ENCODE peak calls at places on chromosomes 5 and 9, in seven cellular contexts. One of them, this sample, is unnamed.

GRCh38 chr5:6328173-6328572 is 50.2 kb downstream of the MED10 start:
- DNase-seq in psoas muscle: no peak
- DNase-seq in DND-41: peak; percentile 62
- DNase-seq in tibial artery: no peak
- DNase-seq in GM23248: peak; percentile 31
- DNase-seq in GM23338: peak; percentile 91
- DNase-seq in effector memory CD4-positive, alpha-beta T cell: no peak
- DNase-seq in this sample: peak; percentile 24

GRCh38 chr5:157908459-157908858 is 49.5 kb upstream of the CLINT1 start:
- DNase-seq in psoas muscle: no peak
- DNase-seq in DND-41: no peak
- DNase-seq in tibial artery: no peak
- DNase-seq in GM23248: no peak
- DNase-seq in GM23338: no peak
- DNase-seq in effector memory CD4-positive, alpha-beta T cell: no peak
- DNase-seq in this sample: no peak

GRCh38 chr5:126597156-126597555 is 2.1 kb upstream of the ALDH7A1 start:
- DNase-seq in psoas muscle: no peak
- DNase-seq in DND-41: no peak
- DNase-seq in tibial artery: no peak
- DNase-seq in GM23248: peak; percentile 85
- DNase-seq in GM23338: no peak
- DNase-seq in effector memory CD4-positive, alpha-beta T cell: no peak
- DNase-seq in this sample: no peak

GRCh38 chr5:172133359-172134029 is 54.5 kb downstream of the STK10 start:
- DNase-seq in psoas muscle: peak; percentile 39
- DNase-seq in DND-41: no peak
- DNase-seq in tibial artery: peak; percentile 74
- DNase-seq in GM23248: peak; percentile 99
- DNase-seq in GM23338: no peak
- DNase-seq in effector memory CD4-positive, alpha-beta T cell: no peak
- DNase-seq in this sample: no peak

GRCh38 chr9:81687521-81688261 is 1.7 kb downstream of the TLE1 start:
- DNase-seq in psoas muscle: peak; percentile 55
- DNase-seq in DND-41: no peak
- DNase-seq in tibial artery: peak; percentile 80
- DNase-seq in GM23248: peak; percentile 48
- DNase-seq in GM23338: peak; percentile 86
- DNase-seq in effector memory CD4-positive, alpha-beta T cell: no peak
- DNase-seq in this sample: peak; percentile 84

GRCh38 chr9:100473271-100474081 is 527 bp downstream of the TMEFF1 start:
- DNase-seq in psoas muscle: peak; percentile 21
- DNase-seq in DND-41: no peak
- DNase-seq in tibial artery: no peak
- DNase-seq in GM23248: peak; percentile 76
- DNase-seq in GM23338: peak; percentile 57
- DNase-seq in effector memory CD4-positive, alpha-beta T cell: no peak
- DNase-seq in this sample: no peak

GRCh38 chr9:17837931-17838330 is 259.1 kb downstream of the SH3GL2 start:
- DNase-seq in psoas muscle: no peak
- DNase-seq in DND-41: no peak
- DNase-seq in tibial artery: no peak
- DNase-seq in GM23248: no peak
- DNase-seq in GM23338: peak; percentile 40
- DNase-seq in effector memory CD4-positive, alpha-beta T cell: no peak
- DNase-seq in this sample: no peak

GRCh38 chr5:86909896-86910295 is 292.2 kb downstream of the COX7C start:
- DNase-seq in psoas muscle: no peak
- DNase-seq in DND-41: no peak
- DNase-seq in tibial artery: no peak
- DNase-seq in GM23248: peak; percentile 91
- DNase-seq in GM23338: no peak
- DNase-seq in effector memory CD4-positive, alpha-beta T cell: no peak
- DNase-seq in this sample: no peak

GRCh38 chr5:31161772-31162171 is 31.7 kb upstream of the CDH6 start:
- DNase-seq in psoas muscle: no peak
- DNase-seq in DND-41: no peak
- DNase-seq in tibial artery: no peak
- DNase-seq in GM23248: peak; percentile 0
- DNase-seq in GM23338: peak; percentile 52
- DNase-seq in effector memory CD4-positive, alpha-beta T cell: no peak
- DNase-seq in this sample: no peak

GRCh38 chr9:98142182-98142924 is 23.3 kb upstream of the TRIM14 start:
- DNase-seq in psoas muscle: no peak
- DNase-seq in DND-41: no peak
- DNase-seq in tibial artery: no peak
- DNase-seq in GM23248: no peak
- DNase-seq in GM23338: no peak
- DNase-seq in effector memory CD4-positive, alpha-beta T cell: no peak
- DNase-seq in this sample: no peak

GRCh38 chr9:14315754-14316573 is 2.0 kb upstream of the NFIB start:
- DNase-seq in psoas muscle: peak; percentile 30
- DNase-seq in DND-41: no peak
- DNase-seq in tibial artery: peak; percentile 73
- DNase-seq in GM23248: peak; percentile 44
- DNase-seq in GM23338: peak; percentile 69
- DNase-seq in effector memory CD4-positive, alpha-beta T cell: no peak
- DNase-seq in this sample: peak; percentile 85

GRCh38 chr9:109299901-109300300 is 21.0 kb downstream of the EPB41L4B start:
- DNase-seq in psoas muscle: no peak
- DNase-seq in DND-41: no peak
- DNase-seq in tibial artery: no peak
- DNase-seq in GM23248: no peak
- DNase-seq in GM23338: no peak
- DNase-seq in effector memory CD4-positive, alpha-beta T cell: no peak
- DNase-seq in this sample: no peak

GRCh38 chr5:34923694-34924461 is 5.5 kb upstream of the DNAJC21 start:
- DNase-seq in psoas muscle: no peak
- DNase-seq in DND-41: no peak
- DNase-seq in tibial artery: no peak
- DNase-seq in GM23248: peak; percentile 91
- DNase-seq in GM23338: no peak
- DNase-seq in effector memory CD4-positive, alpha-beta T cell: no peak
- DNase-seq in this sample: no peak

GRCh38 chr9:100011062-100011681 is 87.6 kb downstream of the ERP44 start:
- DNase-seq in psoas muscle: no peak
- DNase-seq in DND-41: peak; percentile 24
- DNase-seq in tibial artery: no peak
- DNase-seq in GM23248: peak; percentile 60
- DNase-seq in GM23338: peak; percentile 79
- DNase-seq in effector memory CD4-positive, alpha-beta T cell: peak; percentile 9
- DNase-seq in this sample: no peak

GRCh38 chr9:69582544-69583297 is 89.5 kb downstream of the APBA1 start:
- DNase-seq in psoas muscle: peak; percentile 30
- DNase-seq in DND-41: no peak
- DNase-seq in tibial artery: no peak
- DNase-seq in GM23248: no peak
- DNase-seq in GM23338: peak; percentile 42
- DNase-seq in effector memory CD4-positive, alpha-beta T cell: no peak
- DNase-seq in this sample: no peak

GRCh38 chr5:72501475-72501874 is 5.7 kb downstream of the ZNF366 start:
- DNase-seq in psoas muscle: no peak
- DNase-seq in DND-41: no peak
- DNase-seq in tibial artery: no peak
- DNase-seq in GM23248: no peak
- DNase-seq in GM23338: peak; percentile 72
- DNase-seq in effector memory CD4-positive, alpha-beta T cell: no peak
- DNase-seq in this sample: no peak

GRCh38 chr5:38548064-38548759 is 8.2 kb downstream of the LIFR start:
- DNase-seq in psoas muscle: no peak
- DNase-seq in DND-41: no peak
- DNase-seq in tibial artery: no peak
- DNase-seq in GM23248: peak; percentile 15
- DNase-seq in GM23338: no peak
- DNase-seq in effector memory CD4-positive, alpha-beta T cell: no peak
- DNase-seq in this sample: no peak

GRCh38 chr5:159469496-159470370 is 139.4 kb upstream of the IL12B start:
- DNase-seq in psoas muscle: no peak
- DNase-seq in DND-41: peak; percentile 35
- DNase-seq in tibial artery: no peak
- DNase-seq in GM23248: peak; percentile 49
- DNase-seq in GM23338: no peak
- DNase-seq in effector memory CD4-positive, alpha-beta T cell: peak; percentile 6
- DNase-seq in this sample: no peak

GRCh38 chr5:126477681-126478117 is 54.5 kb downstream of the GRAMD2B start:
- DNase-seq in psoas muscle: no peak
- DNase-seq in DND-41: no peak
- DNase-seq in tibial artery: no peak
- DNase-seq in GM23248: peak; percentile 66
- DNase-seq in GM23338: no peak
- DNase-seq in effector memory CD4-positive, alpha-beta T cell: no peak
- DNase-seq in this sample: no peak

GRCh38 chr9:124280176-124280691 is 22.5 kb downstream of the NEK6 start:
- DNase-seq in psoas muscle: no peak
- DNase-seq in DND-41: no peak
- DNase-seq in tibial artery: peak; percentile 96
- DNase-seq in GM23248: peak; percentile 80
- DNase-seq in GM23338: no peak
- DNase-seq in effector memory CD4-positive, alpha-beta T cell: no peak
- DNase-seq in this sample: peak; percentile 90

GRCh38 chr5:62432618-62433064 is 20.1 kb downstream of the IPO11 start:
- DNase-seq in psoas muscle: no peak
- DNase-seq in DND-41: no peak
- DNase-seq in tibial artery: no peak
- DNase-seq in GM23248: peak; percentile 8
- DNase-seq in GM23338: no peak
- DNase-seq in effector memory CD4-positive, alpha-beta T cell: no peak
- DNase-seq in this sample: no peak

GRCh38 chr5:40401965-40402364 is 277.8 kb upstream of the PTGER4 start:
- DNase-seq in psoas muscle: no peak
- DNase-seq in DND-41: peak; percentile 38
- DNase-seq in tibial artery: no peak
- DNase-seq in GM23248: peak; percentile 56
- DNase-seq in GM23338: no peak
- DNase-seq in effector memory CD4-positive, alpha-beta T cell: no peak
- DNase-seq in this sample: no peak

GRCh38 chr5:138212828-138213160 is 329 bp downstream of the CDC23 start:
- DNase-seq in psoas muscle: peak; percentile 17
- DNase-seq in DND-41: no peak
- DNase-seq in tibial artery: no peak
- DNase-seq in GM23248: peak; percentile 66
- DNase-seq in GM23338: peak; percentile 34
- DNase-seq in effector memory CD4-positive, alpha-beta T cell: no peak
- DNase-seq in this sample: peak; percentile 74

GRCh38 chr5:167657016-167657415 is 634.4 kb upstream of the WWC1 start:
- DNase-seq in psoas muscle: no peak
- DNase-seq in DND-41: no peak
- DNase-seq in tibial artery: no peak
- DNase-seq in GM23248: no peak
- DNase-seq in GM23338: no peak
- DNase-seq in effector memory CD4-positive, alpha-beta T cell: no peak
- DNase-seq in this sample: no peak

GRCh38 chr9:124666642-124667041 is 104.5 kb downstream of the NR6A1 start:
- DNase-seq in psoas muscle: no peak
- DNase-seq in DND-41: no peak
- DNase-seq in tibial artery: no peak
- DNase-seq in GM23248: no peak
- DNase-seq in GM23338: no peak
- DNase-seq in effector memory CD4-positive, alpha-beta T cell: no peak
- DNase-seq in this sample: no peak

DNA sequence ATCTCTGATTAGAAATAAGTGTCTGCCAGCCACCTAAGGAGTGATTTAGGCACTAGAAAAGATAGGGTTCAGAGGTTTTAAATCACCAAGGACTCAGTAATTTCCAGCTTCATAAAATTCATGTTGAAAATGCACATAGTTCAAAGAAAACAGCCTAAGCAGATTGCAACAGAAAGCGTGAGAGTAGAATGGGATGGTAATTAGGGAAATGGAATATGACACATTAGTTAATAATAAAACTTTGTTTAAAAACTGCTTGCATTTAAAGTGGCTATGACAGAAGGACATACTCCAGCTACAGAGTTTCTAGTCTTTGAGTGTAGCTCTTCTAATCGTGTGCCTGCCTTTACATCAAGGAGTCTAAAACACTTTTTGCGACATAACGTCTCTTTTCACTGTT is 490.8 kb downstream of the TLE4 start:
- DNase-seq in psoas muscle: no peak
- DNase-seq in DND-41: no peak
- DNase-seq in tibial artery: no peak
- DNase-seq in GM23248: peak; percentile 6
- DNase-seq in GM23338: no peak
- DNase-seq in effector memory CD4-positive, alpha-beta T cell: no peak
- DNase-seq in this sample: no peak
- H3K27ac ChIP-seq in psoas muscle: peak overlapping the region; percentile 94
- H3K27ac ChIP-seq in DND-41: no peak overlapping the region
- H3K27ac ChIP-seq in tibial artery: peak overlapping the region; percentile 79
- H3K27ac ChIP-seq in GM23248: peak overlapping the region; percentile 43
- H3K27ac ChIP-seq in GM23338: no peak overlapping the region
- H3K27ac ChIP-seq in effector memory CD4-positive, alpha-beta T cell: no peak overlapping the region
- H3K27ac ChIP-seq in this sample: peak overlapping the region; percentile 53

GRCh38 chr5:24644757-24645156 is at the start of gene CDH10:
- DNase-seq in psoas muscle: no peak
- DNase-seq in DND-41: no peak
- DNase-seq in tibial artery: no peak
- DNase-seq in GM23248: peak; percentile 49
- DNase-seq in GM23338: peak; percentile 97
- DNase-seq in effector memory CD4-positive, alpha-beta T cell: no peak
- DNase-seq in this sample: no peak
- H3K4me3 ChIP-seq in psoas muscle: no peak within 1 kb of the TSS
- H3K4me3 ChIP-seq in DND-41: no peak within 1 kb of the TSS
- H3K4me3 ChIP-seq in tibial artery: no peak within 1 kb of the TSS
- H3K4me3 ChIP-seq in GM23248: peak within 1 kb of the TSS; percentile 79
- H3K4me3 ChIP-seq in GM23338: peak within 1 kb of the TSS; percentile 55
- H3K4me3 ChIP-seq in effector memory CD4-positive, alpha-beta T cell: no peak within 1 kb of the TSS
- H3K4me3 ChIP-seq in this sample: no peak within 1 kb of the TSS

GRCh38 chr9:129675656-129676055 is 10.2 kb downstream of the PRRX2 start:
- DNase-seq in psoas muscle: no peak
- DNase-seq in DND-41: no peak
- DNase-seq in tibial artery: no peak
- DNase-seq in GM23248: peak; percentile 54
- DNase-seq in GM23338: no peak
- DNase-seq in effector memory CD4-positive, alpha-beta T cell: no peak
- DNase-seq in this sample: no peak
- H3K27ac ChIP-seq in psoas muscle: no peak overlapping the region
- H3K27ac ChIP-seq in DND-41: no peak overlapping the region
- H3K27ac ChIP-seq in tibial artery: no peak overlapping the region
- H3K27ac ChIP-seq in GM23248: peak overlapping the region; percentile 49
- H3K27ac ChIP-seq in GM23338: no peak overlapping the region
- H3K27ac ChIP-seq in effector memory CD4-positive, alpha-beta T cell: no peak overlapping the region
- H3K27ac ChIP-seq in this sample: no peak overlapping the region

GRCh38 chr5:111296570-111296969 is 72.4 kb downstream of the CAMK4 start:
- DNase-seq in psoas muscle: no peak
- DNase-seq in DND-41: no peak
- DNase-seq in tibial artery: no peak
- DNase-seq in GM23248: no peak
- DNase-seq in GM23338: no peak
- DNase-seq in effector memory CD4-positive, alpha-beta T cell: no peak
- DNase-seq in this sample: no peak

GRCh38 chr5:111299831-111300432 is 75.7 kb downstream of the CAMK4 start:
- DNase-seq in psoas muscle: no peak
- DNase-seq in DND-41: no peak
- DNase-seq in tibial artery: no peak
- DNase-seq in GM23248: no peak
- DNase-seq in GM23338: no peak
- DNase-seq in effector memory CD4-positive, alpha-beta T cell: no peak
- DNase-seq in this sample: no peak

GRCh38 chr5:111295649-111296048 is 71.5 kb downstream of the CAMK4 start:
- DNase-seq in psoas muscle: no peak
- DNase-seq in DND-41: no peak
- DNase-seq in tibial artery: no peak
- DNase-seq in GM23248: no peak
- DNase-seq in GM23338: no peak
- DNase-seq in effector memory CD4-positive, alpha-beta T cell: no peak
- DNase-seq in this sample: no peak

GRCh38 chr5:111299067-111299481 is 74.9 kb downstream of the CAMK4 start:
- DNase-seq in psoas muscle: no peak
- DNase-seq in DND-41: peak; percentile 10
- DNase-seq in tibial artery: no peak
- DNase-seq in GM23248: peak; percentile 6
- DNase-seq in GM23338: peak; percentile 56
- DNase-seq in effector memory CD4-positive, alpha-beta T cell: no peak
- DNase-seq in this sample: no peak

GRCh38 chr5:111301264-111301663 is 77.1 kb downstream of the CAMK4 start:
- DNase-seq in psoas muscle: no peak
- DNase-seq in DND-41: no peak
- DNase-seq in tibial artery: no peak
- DNase-seq in GM23248: no peak
- DNase-seq in GM23338: no peak
- DNase-seq in effector memory CD4-positive, alpha-beta T cell: no peak
- DNase-seq in this sample: no peak
- H3K4me3 ChIP-seq in psoas muscle: no peak overlapping the region
- H3K4me3 ChIP-seq in DND-41: no peak overlapping the region
- H3K4me3 ChIP-seq in tibial artery: no peak overlapping the region
- H3K4me3 ChIP-seq in GM23248: no peak overlapping the region
- H3K4me3 ChIP-seq in GM23338: no peak overlapping the region
- H3K4me3 ChIP-seq in effector memory CD4-positive, alpha-beta T cell: no peak overlapping the region
- H3K4me3 ChIP-seq in this sample: no peak overlapping the region